ENCODE peak calls at places on chromosomes 5 and 9, in eight cellular contexts. One of them, this sample, is unnamed.

GRCh38 chr5:155735388-155735787 is 591.6 kb upstream of the SGCD start:
- DNase-seq in neural progenitor cell: peak
- DNase-seq in PC-3: no peak
- DNase-seq in OCI-LY7: no peak
- DNase-seq in HCT116: no peak
- DNase-seq in MM.1S: no peak
- DNase-seq in SK-N-SH: no peak
- DNase-seq in GM23338: no peak
- DNase-seq in this sample: no peak

GRCh38 chr9:100111235-100111634 is 12.2 kb downstream of the INVS start:
- DNase-seq in neural progenitor cell: no peak
- DNase-seq in PC-3: peak
- DNase-seq in OCI-LY7: no peak
- DNase-seq in HCT116: no peak
- DNase-seq in MM.1S: no peak
- DNase-seq in SK-N-SH: no peak
- DNase-seq in GM23338: no peak
- DNase-seq in this sample: peak

GRCh38 chr9:69874301-69875060 is 53.9 kb downstream of the CFAP95 start:
- DNase-seq in neural progenitor cell: no peak
- DNase-seq in PC-3: no peak
- DNase-seq in OCI-LY7: no peak
- DNase-seq in HCT116: no peak
- DNase-seq in MM.1S: no peak
- DNase-seq in SK-N-SH: peak
- DNase-seq in GM23338: peak
- DNase-seq in this sample: no peak

GRCh38 chr9:120175031-120175430 is 404.9 kb downstream of the CDK5RAP2 start:
- DNase-seq in neural progenitor cell: no peak
- DNase-seq in PC-3: no peak
- DNase-seq in OCI-LY7: no peak
- DNase-seq in HCT116: no peak
- DNase-seq in MM.1S: no peak
- DNase-seq in SK-N-SH: no peak
- DNase-seq in GM23338: no peak
- DNase-seq in this sample: no peak

GRCh38 chr9:98558575-98558974 is 150.2 kb downstream of the GABBR2 start:
- DNase-seq in neural progenitor cell: no peak
- DNase-seq in PC-3: no peak
- DNase-seq in OCI-LY7: no peak
- DNase-seq in HCT116: no peak
- DNase-seq in MM.1S: no peak
- DNase-seq in SK-N-SH: no peak
- DNase-seq in GM23338: no peak
- DNase-seq in this sample: no peak

GRCh38 chr5:25160851-25161348 is 516.1 kb upstream of the CDH10 start:
- DNase-seq in neural progenitor cell: no peak
- DNase-seq in PC-3: no peak
- DNase-seq in OCI-LY7: no peak
- DNase-seq in HCT116: no peak
- DNase-seq in MM.1S: no peak
- DNase-seq in SK-N-SH: no peak
- DNase-seq in GM23338: no peak
- DNase-seq in this sample: no peak

GRCh38 chr5:67066815-67067214 is 129.8 kb downstream of the CD180 start:
- DNase-seq in neural progenitor cell: no peak
- DNase-seq in PC-3: no peak
- DNase-seq in OCI-LY7: no peak
- DNase-seq in HCT116: no peak
- DNase-seq in MM.1S: no peak
- DNase-seq in SK-N-SH: no peak
- DNase-seq in GM23338: no peak
- DNase-seq in this sample: peak

GRCh38 chr5:179470191-179470590 is 80.2 kb upstream of the RUFY1 start:
- DNase-seq in neural progenitor cell: no peak
- DNase-seq in PC-3: no peak
- DNase-seq in OCI-LY7: no peak
- DNase-seq in HCT116: no peak
- DNase-seq in MM.1S: no peak
- DNase-seq in SK-N-SH: no peak
- DNase-seq in GM23338: no peak
- DNase-seq in this sample: no peak

GRCh38 chr5:34524123-34524522 is 132.0 kb upstream of the RAI14 start:
- DNase-seq in neural progenitor cell: no peak
- DNase-seq in PC-3: peak
- DNase-seq in OCI-LY7: no peak
- DNase-seq in HCT116: no peak
- DNase-seq in MM.1S: no peak
- DNase-seq in SK-N-SH: no peak
- DNase-seq in GM23338: no peak
- DNase-seq in this sample: no peak

GRCh38 chr5:56637321-56637920 is 177.9 kb upstream of the MAP3K1 start:
- DNase-seq in neural progenitor cell: no peak
- DNase-seq in PC-3: peak
- DNase-seq in OCI-LY7: no peak
- DNase-seq in HCT116: no peak
- DNase-seq in MM.1S: no peak
- DNase-seq in SK-N-SH: peak
- DNase-seq in GM23338: peak
- DNase-seq in this sample: peak

GRCh38 chr5:138469540-138470321 is 4.5 kb downstream of the EGR1 start:
- DNase-seq in neural progenitor cell: peak
- DNase-seq in PC-3: no peak
- DNase-seq in OCI-LY7: no peak
- DNase-seq in HCT116: peak
- DNase-seq in MM.1S: no peak
- DNase-seq in SK-N-SH: peak
- DNase-seq in GM23338: no peak
- DNase-seq in this sample: peak

GRCh38 chr5:138468133-138468965 is 3.1 kb downstream of the EGR1 start:
- DNase-seq in neural progenitor cell: no peak
- DNase-seq in PC-3: no peak
- DNase-seq in OCI-LY7: no peak
- DNase-seq in HCT116: peak
- DNase-seq in MM.1S: no peak
- DNase-seq in SK-N-SH: no peak
- DNase-seq in GM23338: no peak
- DNase-seq in this sample: peak

GRCh38 chr5:138467711-138468132 is 2.4 kb downstream of the EGR1 start:
- DNase-seq in neural progenitor cell: no peak
- DNase-seq in PC-3: no peak
- DNase-seq in OCI-LY7: no peak
- DNase-seq in HCT116: no peak
- DNase-seq in MM.1S: no peak
- DNase-seq in SK-N-SH: peak
- DNase-seq in GM23338: no peak
- DNase-seq in this sample: peak

GRCh38 chr5:138470322-138471285 is 5.3 kb downstream of the EGR1 start:
- DNase-seq in neural progenitor cell: peak
- DNase-seq in PC-3: no peak
- DNase-seq in OCI-LY7: no peak
- DNase-seq in HCT116: peak
- DNase-seq in MM.1S: no peak
- DNase-seq in SK-N-SH: peak
- DNase-seq in GM23338: no peak
- DNase-seq in this sample: peak

DNA sequence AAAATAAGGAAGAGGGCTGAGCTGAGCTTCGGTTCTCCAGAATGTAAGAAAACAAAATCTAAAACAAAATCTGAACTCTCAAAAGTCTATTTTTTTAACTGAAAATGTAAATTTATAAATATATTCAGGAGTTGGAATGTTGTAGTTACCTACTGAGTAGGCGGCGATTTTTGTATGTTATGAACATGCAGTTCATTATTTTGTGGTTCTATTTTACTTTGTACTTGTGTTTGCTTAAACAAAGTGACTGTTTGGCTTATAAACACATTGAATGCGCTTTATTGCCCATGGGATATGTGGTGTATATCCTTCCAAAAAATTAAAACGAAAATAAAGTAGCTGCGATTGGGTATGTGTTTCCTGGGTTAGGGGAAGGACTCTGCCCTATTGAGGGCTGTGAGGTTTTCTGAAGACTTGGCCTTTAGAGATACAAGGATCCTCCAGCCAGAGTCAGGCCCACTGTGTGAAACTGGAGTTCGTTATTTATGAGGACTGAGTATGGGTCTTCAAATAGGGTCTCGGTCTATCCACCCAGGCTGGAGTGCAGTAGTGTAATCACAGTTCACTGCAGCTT is 3.8 kb downstream of the EGR1 start:
- DNase-seq in neural progenitor cell: no peak
- DNase-seq in PC-3: no peak
- DNase-seq in OCI-LY7: no peak
- DNase-seq in HCT116: peak
- DNase-seq in MM.1S: no peak
- DNase-seq in SK-N-SH: no peak
- DNase-seq in GM23338: no peak
- DNase-seq in this sample: peak
- TF ChIP-seq CTCF in neural progenitor cell: no peak
- TF ChIP-seq CTCF in PC-3: no peak
- TF ChIP-seq CTCF in OCI-LY7: no peak
- TF ChIP-seq CTCF in HCT116: no peak
- TF ChIP-seq CTCF in MM.1S: no peak
- TF ChIP-seq CTCF in SK-N-SH: no peak
- TF ChIP-seq CTCF in GM23338: no peak
- TF ChIP-seq CTCF in this sample: no peak

GRCh38 chr5:141850183-141850768 is 27.9 kb downstream of the PCDH1 start:
- DNase-seq in neural progenitor cell: peak
- DNase-seq in PC-3: peak
- DNase-seq in OCI-LY7: no peak
- DNase-seq in HCT116: no peak
- DNase-seq in MM.1S: no peak
- DNase-seq in SK-N-SH: peak
- DNase-seq in GM23338: no peak
- DNase-seq in this sample: peak
- TF ChIP-seq EZH2phosphoT487 in neural progenitor cell: no peak
- TF ChIP-seq EZH2phosphoT487 in PC-3: no peak
- TF ChIP-seq EZH2phosphoT487 in OCI-LY7: no peak
- TF ChIP-seq EZH2phosphoT487 in HCT116: no peak
- TF ChIP-seq EZH2phosphoT487 in MM.1S: no peak
- TF ChIP-seq EZH2phosphoT487 in SK-N-SH: no peak
- TF ChIP-seq EZH2phosphoT487 in GM23338: no peak
- TF ChIP-seq EZH2phosphoT487 in this sample: no peak

DNA sequence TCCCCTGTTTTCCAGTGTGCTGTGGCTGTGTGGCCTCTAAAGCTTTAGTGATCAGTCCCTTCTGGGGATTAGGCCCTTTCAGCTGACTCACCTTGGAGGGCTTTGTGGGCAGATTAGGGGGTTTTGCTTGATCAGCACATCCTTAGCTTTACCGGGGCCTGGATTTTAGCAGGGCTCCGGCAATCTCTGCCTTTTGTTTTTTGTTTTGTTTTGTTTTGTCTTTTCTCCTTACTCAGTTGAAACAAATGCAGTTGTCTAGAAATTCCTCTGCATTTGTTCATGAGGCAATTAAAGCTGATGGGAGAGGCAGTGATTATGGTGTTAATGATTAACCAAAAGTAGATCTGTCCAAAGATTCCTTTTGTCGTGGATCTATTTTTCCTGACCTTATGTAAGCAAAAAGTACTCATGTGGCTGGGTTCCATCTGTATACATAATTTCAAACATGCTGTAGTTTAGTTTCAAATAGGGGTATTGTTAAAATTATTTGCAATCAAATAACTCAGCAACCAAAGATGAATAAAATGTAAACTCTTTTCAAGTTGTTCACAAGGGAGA is 5.2 kb upstream of the TDRD7 start:
- DNase-seq in neural progenitor cell: peak
- DNase-seq in PC-3: no peak
- DNase-seq in OCI-LY7: no peak
- DNase-seq in HCT116: no peak
- DNase-seq in MM.1S: no peak
- DNase-seq in SK-N-SH: no peak
- DNase-seq in GM23338: no peak
- DNase-seq in this sample: no peak
- H3K4me2 ChIP-seq in neural progenitor cell: peak
- H3K4me2 ChIP-seq in PC-3: no peak
- H3K4me2 ChIP-seq in OCI-LY7: no peak
- H3K4me2 ChIP-seq in HCT116: no peak
- H3K4me2 ChIP-seq in MM.1S: no peak
- H3K4me2 ChIP-seq in SK-N-SH: no peak
- H3K4me2 ChIP-seq in GM23338: no peak
- H3K4me2 ChIP-seq in this sample: peak

GRCh38 chr5:59067976-59068651 is 485.2 kb downstream of the RAB3C start:
- DNase-seq in neural progenitor cell: no peak
- DNase-seq in PC-3: no peak
- DNase-seq in OCI-LY7: no peak
- DNase-seq in HCT116: no peak
- DNase-seq in MM.1S: no peak
- DNase-seq in SK-N-SH: no peak
- DNase-seq in GM23338: no peak
- DNase-seq in this sample: no peak
- TF ChIP-seq CTCF in neural progenitor cell: no peak
- TF ChIP-seq CTCF in PC-3: no peak
- TF ChIP-seq CTCF in OCI-LY7: no peak
- TF ChIP-seq CTCF in HCT116: no peak
- TF ChIP-seq CTCF in MM.1S: no peak
- TF ChIP-seq CTCF in SK-N-SH: no peak
- TF ChIP-seq CTCF in GM23338: no peak
- TF ChIP-seq CTCF in this sample: no peak

DNA sequence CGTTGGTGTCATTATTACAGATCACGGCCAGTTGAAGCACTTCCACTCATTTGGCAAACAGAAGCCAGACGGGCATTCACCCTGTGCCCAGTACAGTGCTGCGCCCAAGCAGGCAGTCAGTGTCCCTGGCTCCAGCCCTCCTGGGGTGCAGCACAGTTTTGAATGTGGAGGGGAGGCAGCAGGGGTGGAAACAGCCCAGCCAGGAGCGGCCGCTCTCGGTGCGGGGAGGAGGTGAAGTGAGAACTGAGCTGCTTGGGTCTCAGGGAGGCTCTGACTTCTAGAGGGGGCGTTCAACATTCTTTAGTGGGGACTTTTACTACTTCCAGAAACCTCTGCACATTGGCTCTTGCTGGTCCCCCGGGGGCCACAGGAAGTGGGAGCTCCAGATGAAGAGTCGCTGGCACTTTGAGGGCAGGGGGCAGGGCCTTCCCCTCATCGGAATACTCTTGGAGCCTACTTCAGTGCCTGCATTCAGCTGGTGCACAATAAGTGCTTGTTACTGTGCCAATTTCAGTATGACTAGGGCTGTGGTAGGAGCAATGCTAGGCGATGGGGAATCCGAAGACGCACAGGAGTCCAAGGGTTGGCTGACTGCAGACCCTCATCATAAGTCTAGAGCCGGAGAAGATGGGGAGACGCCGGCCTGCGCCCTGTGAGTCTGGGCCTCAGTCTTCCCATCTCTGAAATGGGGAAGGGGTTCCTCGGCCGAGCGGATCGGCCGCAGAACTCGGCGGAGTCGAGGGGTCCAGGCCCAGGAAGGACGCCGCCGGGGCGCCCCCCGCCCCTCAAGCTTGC is 482 bp upstream of the NEK6 start:
- DNase-seq in neural progenitor cell: peak
- DNase-seq in PC-3: peak
- DNase-seq in OCI-LY7: peak
- DNase-seq in HCT116: no peak
- DNase-seq in MM.1S: no peak
- DNase-seq in SK-N-SH: no peak
- DNase-seq in GM23338: peak
- DNase-seq in this sample: no peak
- TF ChIP-seq EZH2phosphoT487 in neural progenitor cell: no peak
- TF ChIP-seq EZH2phosphoT487 in PC-3: no peak
- TF ChIP-seq EZH2phosphoT487 in OCI-LY7: no peak
- TF ChIP-seq EZH2phosphoT487 in HCT116: no peak
- TF ChIP-seq EZH2phosphoT487 in MM.1S: no peak
- TF ChIP-seq EZH2phosphoT487 in SK-N-SH: no peak
- TF ChIP-seq EZH2phosphoT487 in GM23338: no peak
- TF ChIP-seq EZH2phosphoT487 in this sample: no peak

GRCh38 chr9:137275203-137275936 is 2.2 kb upstream of the TOR4A start:
- DNase-seq in neural progenitor cell: no peak
- DNase-seq in PC-3: no peak
- DNase-seq in OCI-LY7: no peak
- DNase-seq in HCT116: no peak
- DNase-seq in MM.1S: no peak
- DNase-seq in SK-N-SH: no peak
- DNase-seq in GM23338: no peak
- DNase-seq in this sample: peak
- H3K4me2 ChIP-seq in neural progenitor cell: no peak
- H3K4me2 ChIP-seq in PC-3: no peak
- H3K4me2 ChIP-seq in OCI-LY7: peak
- H3K4me2 ChIP-seq in HCT116: no peak
- H3K4me2 ChIP-seq in MM.1S: no peak
- H3K4me2 ChIP-seq in SK-N-SH: no peak
- H3K4me2 ChIP-seq in GM23338: no peak
- H3K4me2 ChIP-seq in this sample: no peak